ENCODE peak calls at places on chromosomes 7 and 10, in nine cellular contexts. A is colonic mucosa, K is H1, I is endodermal cell, G is fibroblast of lung, W is K562, N is AG09309, S is A549, C is heart right ventricle. J is an unnamed sample.

GRCh38 chr7:80724249-80724871 is 85.9 kb downstream of the CD36 start:
- DNase-seq in C (no peak), G (peak; percentile 98), S (no peak), I (no peak), W (no peak), K (no peak), N (peak; percentile 84), A (no peak), J (peak; percentile 98)

GRCh38 chr7:144854839-144855424 is 19.1 kb upstream of the TPK1 start:
- DNase-seq in K (no peak), G (peak; percentile 59), S (peak; percentile 52), I (no peak), W (peak; percentile 22), C (no peak), A (no peak), N (no peak), J (peak; percentile 52)

GRCh38 chr7:213324-213993 is 21.1 kb downstream of the FAM20C start:
- DNase-seq in N (no peak), S (no peak), G (no peak), I (no peak), A (no peak), W (no peak), C (no peak), K (no peak), J (peak; percentile 40)

GRCh38 chr7:104652434-104652833 is 324.0 kb downstream of the LHFPL3 start:
- DNase-seq in C (no peak), I (peak; percentile 49), G (no peak), N (no peak), K (no peak), W (no peak), A (no peak), S (no peak), J (no peak)

GRCh38 chr7:85489498-85489897 is 302.6 kb upstream of the SEMA3D start:
- DNase-seq in C (no peak), W (no peak), K (no peak), I (no peak), A (no peak), S (peak; percentile 1), N (peak; percentile 91), G (peak; percentile 52), J (peak; percentile 93)

GRCh38 chr7:141663081-141663510 is 38.9 kb downstream of the DENND11 start:
- DNase-seq in N (no peak), K (no peak), G (no peak), W (no peak), I (no peak), A (peak; percentile 75), C (no peak), S (peak; percentile 84), J (peak; percentile 13)

GRCh38 chr10:101489355-101489754 is 98.7 kb downstream of the POLL start:
- DNase-seq in N (peak; percentile 31), A (no peak), K (no peak), G (peak; percentile 63), I (no peak), S (no peak), W (no peak), C (no peak), J (peak; percentile 39)

GRCh38 chr7:125878990-125879389 is 949.4 kb upstream of the POT1 start:
- DNase-seq in C (no peak), S (no peak), N (no peak), A (no peak), W (no peak), I (no peak), G (no peak), K (no peak), J (no peak)

GRCh38 chr10:60367431-60367830 is 22.2 kb downstream of the ANK3 start:
- DNase-seq in A (no peak), K (no peak), S (no peak), I (no peak), G (no peak), C (no peak), N (no peak), W (no peak), J (no peak)

GRCh38 chr10:38016354-38016753 is 5.9 kb downstream of the ZNF33A start:
- DNase-seq in C (no peak), K (no peak), W (no peak), A (no peak), I (no peak), G (no peak), N (no peak), S (no peak), J (no peak)

GRCh38 chr10:63630928-63631685 is 109.9 kb downstream of the REEP3 start:
- DNase-seq in S (no peak), K (no peak), C (no peak), A (no peak), W (no peak), I (no peak), G (peak; percentile 97), N (peak; percentile 72), J (no peak)

GRCh38 chr10:72254891-72255568 is 18.7 kb upstream of the DDIT4 start:
- DNase-seq in N (no peak), S (peak; percentile 87), I (peak; percentile 94), A (peak; percentile 82), K (peak; percentile 80), G (peak; percentile 95), W (peak; percentile 82), C (peak; percentile 87), J (peak; percentile 90)

GRCh38 chr10:93081834-93082233 is 8.1 kb downstream of the CYP26A1 start:
- DNase-seq in K (no peak), A (peak; percentile 12), I (no peak), S (no peak), W (no peak), G (no peak), N (peak; percentile 11), C (no peak), J (no peak)

GRCh38 chr10:16986406-16987128 is 143.0 kb downstream of the CUBN start:
- DNase-seq in G (peak; percentile 60), I (peak; percentile 24), S (no peak), W (no peak), N (no peak), K (no peak), C (no peak), A (no peak), J (peak; percentile 76)

GRCh38 chr10:76303682-76304316 is 872.4 kb downstream of the LRMDA start:
- DNase-seq in C (peak; percentile 78), N (peak; percentile 47), K (peak; percentile 62), G (peak; percentile 89), W (peak; percentile 29), A (peak; percentile 64), I (peak; percentile 90), S (peak; percentile 71), J (peak; percentile 84)

GRCh38 chr7:113154128-113154527 is 35.8 kb upstream of the SMIM30 start:
- DNase-seq in N (no peak), G (no peak), A (no peak), K (no peak), S (no peak), C (no peak), I (no peak), W (no peak), J (no peak)

GRCh38 chr10:16967866-16968721 is 150.9 kb upstream of the RSU1 start:
- DNase-seq in G (peak; percentile 81), C (peak; percentile 67), A (no peak), N (no peak), W (no peak), K (no peak), I (peak; percentile 76), S (peak; percentile 51), J (peak; percentile 87)

DNA sequence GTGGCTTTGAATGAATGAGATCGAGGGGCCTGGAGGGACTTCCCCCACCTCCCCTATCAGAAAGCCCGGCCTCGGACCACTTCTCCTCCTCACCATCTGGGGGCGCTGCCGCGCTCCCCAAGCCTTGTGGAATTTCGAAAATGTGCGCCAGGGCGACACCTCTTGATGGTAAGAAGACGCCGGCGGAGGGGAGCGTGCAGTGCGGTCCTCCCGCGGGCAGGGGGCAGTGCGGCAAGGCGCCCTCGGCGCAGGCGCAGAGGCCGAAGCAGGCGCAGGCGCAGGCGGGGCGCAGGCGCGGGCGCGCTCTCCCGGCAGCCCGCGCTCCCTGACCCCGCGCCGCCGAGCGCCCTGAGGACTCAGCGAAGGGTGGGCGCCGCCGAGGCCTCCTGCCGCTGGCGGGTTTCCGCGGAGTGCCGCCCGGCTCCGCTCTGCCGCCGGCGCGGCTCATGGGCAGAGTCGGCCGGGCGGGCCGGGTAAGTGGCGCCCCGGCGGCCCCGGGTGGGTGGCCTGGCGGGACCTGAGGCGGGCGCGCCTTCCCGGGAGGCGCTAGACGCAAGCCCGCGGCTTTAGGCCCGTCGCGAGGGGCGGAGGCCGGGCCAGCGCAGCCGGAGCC is at the start of gene RBM17:
- DNase-seq in N (peak; percentile 90), K (peak; percentile 100), C (peak; percentile 95), A (peak; percentile 96), W (peak; percentile 93), S (peak; percentile 97), G (peak; percentile 98), I (peak; percentile 98), J (peak; percentile 96)
- TF ChIP-seq CTCF in N (peak; percentile 100), K (peak; percentile 100), C (peak; percentile 100), A (peak; percentile 99), W (peak; percentile 100), S (peak; percentile 100), G (peak; percentile 98), I (peak; percentile 100), J (peak; percentile 97)

GRCh38 chr10:74186678-74187077 is 35.7 kb downstream of the ADK start:
- DNase-seq in W (no peak), S (no peak), I (no peak), C (no peak), N (no peak), K (no peak), A (no peak), G (peak; percentile 65), J (no peak)
- H3K4me3 ChIP-seq in W (no peak overlapping the region), S (no peak overlapping the region), I (no peak overlapping the region), C (no peak overlapping the region), N (no peak overlapping the region), K (no peak overlapping the region), A (no peak overlapping the region), G (no peak overlapping the region), J (no peak overlapping the region)

GRCh38 chr7:97495487-97495886 is 236.4 kb upstream of the TAC1 start:
- DNase-seq in I (no peak), W (no peak), N (no peak), G (no peak), A (no peak), K (no peak), C (no peak), S (no peak), J (no peak)

GRCh38 chr7:97503367-97504094 is 228.4 kb upstream of the TAC1 start:
- DNase-seq in W (no peak), A (no peak), N (no peak), G (no peak), C (no peak), I (peak; percentile 57), S (no peak), K (no peak), J (no peak)

GRCh38 chr7:97499204-97499603 is 232.7 kb upstream of the TAC1 start:
- DNase-seq in A (peak; percentile 27), K (peak; percentile 54), C (no peak), G (no peak), I (peak; percentile 78), S (peak; percentile 56), W (peak; percentile 53), N (no peak), J (peak; percentile 32)
- TF ChIP-seq CTCF in A (peak; percentile 38), K (peak; percentile 67), C (peak; percentile 45), G (no peak), I (peak; percentile 80), S (peak; percentile 41), W (peak; percentile 63), N (peak; percentile 24), J (peak; percentile 44)

DNA sequence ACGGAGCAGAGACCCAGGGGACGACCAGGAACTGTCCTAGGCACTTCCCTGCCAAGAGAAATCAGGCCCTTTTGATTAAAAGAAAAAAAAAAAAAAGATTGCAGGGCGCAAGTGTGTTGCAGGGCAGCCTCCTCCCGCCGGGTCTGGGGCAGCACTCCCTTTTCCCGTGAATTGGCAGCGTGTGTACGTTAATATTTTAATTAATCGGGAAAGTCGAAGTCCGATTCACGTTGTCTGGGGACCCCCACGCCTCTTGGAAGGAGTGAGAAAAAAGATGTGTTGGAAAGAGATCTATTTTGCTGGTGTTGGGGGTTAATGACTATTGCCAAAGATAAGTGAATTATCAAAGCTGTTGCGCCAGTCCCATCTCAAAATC is 1.3 kb upstream of the EBF3 start:
- DNase-seq in G (no peak), S (no peak), A (no peak), I (no peak), K (no peak), W (no peak), C (no peak), N (no peak), J (no peak)
- H3K4me3 ChIP-seq in G (no peak overlapping the region), S (no peak overlapping the region), A (no peak overlapping the region), I (no peak overlapping the region), K (peak overlapping the region; percentile 36), W (no peak overlapping the region), C (peak overlapping the region; percentile 67), N (no peak overlapping the region), J (no peak overlapping the region)

J was measured in fibroblast of mammary gland.